ENCODE peak calls at places on chromosome 1, in six cellular contexts. N is anterior cingulate cortex, B is LoVo, S is fibroblast of pulmonary artery, L is lower leg skin, G is endodermal cell. O is an unnamed sample.

GRCh38 chr1:152189657-152190442 is 30.8 kb upstream of the RPTN start:
- DNase-seq in N (peak), S (peak), B (peak), L (no peak), G (peak), O (peak)

GRCh38 chr1:167095368-167095767 is 1.5 kb downstream of the STYXL2 start:
- DNase-seq in L (no peak), S (peak), N (no peak), B (peak), G (no peak), O (peak)

GRCh38 chr1:74729741-74730478 is 2.9 kb downstream of the CRYZ start:
- DNase-seq in L (no peak), N (no peak), G (peak), B (peak), S (peak), O (no peak)

GRCh38 chr1:221782461-221782860 is 40.6 kb upstream of the DUSP10 start:
- DNase-seq in S (no peak), N (no peak), G (no peak), L (no peak), B (no peak), O (no peak)

GRCh38 chr1:167171286-167171929 is 49.3 kb upstream of the POU2F1 start:
- DNase-seq in B (no peak), S (no peak), N (no peak), L (no peak), G (no peak), O (no peak)

GRCh38 chr1:67004176-67004575 is 49.8 kb downstream of the SLC35D1 start:
- DNase-seq in S (no peak), L (no peak), B (no peak), G (no peak), N (no peak), O (no peak)

GRCh38 chr1:22330092-22330762 is 121.4 kb upstream of the ZBTB40 start:
- DNase-seq in S (no peak), G (no peak), B (no peak), N (no peak), L (peak), O (no peak)

GRCh38 chr1:56340977-56341376 is 238.4 kb downstream of the PLPP3 start:
- DNase-seq in N (no peak), S (no peak), G (no peak), B (no peak), L (no peak), O (no peak)

GRCh38 chr1:25677193-25677773 is 60.7 kb downstream of the MAN1C1 start:
- DNase-seq in G (no peak), L (no peak), S (no peak), B (no peak), N (no peak), O (no peak)

GRCh38 chr1:230427981-230428380 is 1.8 kb upstream of the PGBD5 start:
- DNase-seq in L (no peak), G (peak), N (no peak), B (no peak), S (no peak), O (no peak)

GRCh38 chr1:61353797-61354406 is 271.5 kb downstream of the NFIA start:
- DNase-seq in G (no peak), L (no peak), S (no peak), N (no peak), B (no peak), O (no peak)

GRCh38 chr1:231093158-231093922 is 53.3 kb upstream of the FAM89A start:
- DNase-seq in G (peak), N (peak), B (no peak), S (no peak), L (no peak), O (no peak)

GRCh38 chr1:35748326-35748725 is 21.5 kb downstream of the CLSPN start:
- DNase-seq in G (no peak), S (no peak), L (no peak), B (no peak), N (no peak), O (no peak)

GRCh38 chr1:69492286-69492685 is 75.4 kb upstream of the LRRC7 start:
- DNase-seq in L (no peak), N (no peak), G (no peak), S (peak), B (peak), O (no peak)

GRCh38 chr1:175804556-175804955 is 61.2 kb upstream of the TNR start:
- DNase-seq in G (no peak), S (no peak), B (no peak), L (no peak), N (no peak), O (no peak)

GRCh38 chr1:243734311-243734700 is 115.7 kb downstream of the AKT3 start:
- DNase-seq in S (peak), B (no peak), L (no peak), G (no peak), N (no peak), O (no peak)

GRCh38 chr1:6922096-6922931 is 137.1 kb downstream of the CAMTA1 start:
- DNase-seq in S (peak), B (no peak), N (peak), L (peak), G (no peak), O (no peak)

GRCh38 chr1:117013310-117013850 is 11.8 kb downstream of the CD101 start:
- DNase-seq in B (no peak), N (no peak), S (no peak), G (no peak), L (no peak), O (peak)

GRCh38 chr1:241391926-241392710 is 35.1 kb upstream of the RGS7 start:
- DNase-seq in G (no peak), N (no peak), S (no peak), B (no peak), L (no peak), O (no peak)

GRCh38 chr1:160210563-160210962 is 5.4 kb downstream of the PEA15 start:
- DNase-seq in N (peak), S (no peak), L (peak), B (no peak), G (no peak), O (no peak)

GRCh38 chr1:185861630-185862029 is 127.4 kb downstream of the HMCN1 start:
- DNase-seq in G (no peak), L (no peak), N (no peak), B (no peak), S (peak), O (no peak)

GRCh38 chr1:157367091-157367739 is 185.1 kb downstream of the FCRL5 start:
- DNase-seq in B (no peak), N (no peak), S (no peak), L (no peak), G (no peak), O (no peak)

GRCh38 chr1:115179397-115179835 is 90.1 kb upstream of the TSPAN2 start:
- DNase-seq in S (peak), G (no peak), N (no peak), L (no peak), B (peak), O (peak)

GRCh38 chr1:175493999-175494336 is 249.4 kb downstream of the TNR start:
- DNase-seq in G (peak), S (no peak), L (no peak), B (no peak), N (peak), O (no peak)

GRCh38 chr1:226813671-226814591 is 56.5 kb upstream of the PSEN2 start:
- DNase-seq in B (no peak), S (no peak), G (no peak), L (no peak), N (no peak), O (no peak)

GRCh38 chr1:156781585-156782186 is 14.4 kb downstream of the PRCC start:
- DNase-seq in L (peak), S (peak), G (no peak), B (no peak), N (no peak), O (no peak)

GRCh38 chr1:49225464-49225863 is 448.8 kb upstream of the BEND5 start:
- DNase-seq in N (no peak), B (no peak), S (no peak), L (no peak), G (no peak), O (no peak)

GRCh38 chr1:920008-920407 is 3.7 kb upstream of the SAMD11 start:
- DNase-seq in S (no peak), N (no peak), L (no peak), B (no peak), G (no peak), O (no peak)

GRCh38 chr1:62286778-62287224 is 32.4 kb downstream of the KANK4 start:
- DNase-seq in N (no peak), S (peak), B (peak), G (peak), L (no peak), O (no peak)

GRCh38 chr1:207020709-207021107 is 11.8 kb downstream of the C1orf116 start:
- DNase-seq in S (peak), G (no peak), N (no peak), B (no peak), L (no peak), O (no peak)

GRCh38 chr1:163589735-163590134 is 268.0 kb downstream of the NUF2 start:
- DNase-seq in L (no peak), B (no peak), N (no peak), S (no peak), G (no peak), O (no peak)

GRCh38 chr1:46172321-46172720 is 2.6 kb upstream of the TSPAN1 start:
- DNase-seq in G (no peak), N (no peak), S (no peak), B (no peak), L (no peak), O (peak)

GRCh38 chr1:51101976-51102375 is at the start of gene C1orf185:
- DNase-seq in L (no peak), G (no peak), N (no peak), S (no peak), B (no peak), O (no peak)

GRCh38 chr1:31397360-31398095 is 15.5 kb upstream of the SERINC2 start:
- DNase-seq in L (no peak), B (peak), G (no peak), S (no peak), N (no peak), O (no peak)

GRCh38 chr1:101338714-101339430 is 102.1 kb downstream of the S1PR1 start:
- DNase-seq in B (no peak), S (peak), N (no peak), L (no peak), G (no peak), O (no peak)